ENCODE peak calls at places on chromosomes 11 and 22, in eight cellular contexts. F, B, U, A, Q, O, N and Z are unnamed samples. For H3K36me3 and H3K4me1, the result is how much of the 10 kb centered on the place peaks cover.

GRCh38 chr11:63670738-63671321 is 346 bp downstream of the ATL3 start:
- DNase-seq in F (no peak), Q (peak), B (peak), N (peak), O (peak), U (peak), A (peak), Z (no peak)

GRCh38 chr11:26948881-26949280 is 45.0 kb upstream of the FIBIN start:
- DNase-seq in O (no peak), A (no peak), B (no peak), F (no peak), Q (no peak), U (no peak), N (no peak), Z (no peak)

GRCh38 chr11:33195391-33196190 is 34.3 kb upstream of the CSTF3 start:
- DNase-seq in A (no peak), U (no peak), O (no peak), F (no peak), B (no peak), N (no peak), Q (no peak), Z (peak)

GRCh38 chr22:32967285-32968101 is 90.7 kb downstream of the SYN3 start:
- DNase-seq in F (no peak), N (no peak), U (no peak), A (no peak), O (no peak), Q (peak), B (no peak), Z (no peak)

GRCh38 chr11:31872074-31872440 is 60.9 kb upstream of the PAX6 start:
- DNase-seq in U (no peak), Q (no peak), A (no peak), F (no peak), N (no peak), O (no peak), B (no peak), Z (no peak)

GRCh38 chr11:111064118-111064517 is 181.4 kb upstream of the POU2AF2 start:
- DNase-seq in A (no peak), U (no peak), N (no peak), F (no peak), Q (no peak), O (no peak), B (no peak), Z (no peak)

GRCh38 chr11:129939510-129939909 is 44.1 kb upstream of the NFRKB start:
- DNase-seq in U (no peak), F (no peak), Q (no peak), A (no peak), O (no peak), N (no peak), B (no peak), Z (no peak)

GRCh38 chr11:132095230-132096165 is 725.1 kb downstream of the NTM start:
- DNase-seq in F (no peak), B (no peak), O (no peak), U (no peak), Q (no peak), N (no peak), A (no peak), Z (no peak)

GRCh38 chr22:28832731-28833130 is 32.4 kb upstream of the XBP1 start:
- DNase-seq in F (no peak), A (no peak), U (no peak), O (no peak), N (no peak), B (no peak), Q (no peak), Z (no peak)

GRCh38 chr11:70319694-70320093 is 49.2 kb downstream of the PPFIA1 start:
- DNase-seq in N (peak), O (no peak), U (no peak), F (no peak), Q (no peak), B (no peak), A (no peak), Z (no peak)

GRCh38 chr11:112004389-112004788 is 20.8 kb upstream of the DLAT start:
- DNase-seq in O (no peak), A (no peak), U (no peak), F (no peak), N (no peak), Q (no peak), B (no peak), Z (no peak)

GRCh38 chr22:27906241-27906640 is 12.8 kb downstream of the PITPNB start:
- DNase-seq in U (no peak), F (no peak), A (no peak), Q (no peak), N (no peak), B (no peak), O (no peak), Z (no peak)

GRCh38 chr11:9639985-9640384 is 23.9 kb upstream of the SWAP70 start:
- DNase-seq in O (no peak), N (no peak), A (no peak), U (no peak), Q (peak), F (no peak), B (no peak), Z (no peak)

GRCh38 chr22:36881504-36882245 is 20.9 kb downstream of the NCF4 start:
- DNase-seq in B (no peak), O (no peak), N (no peak), A (no peak), U (no peak), F (no peak), Q (no peak), Z (no peak)

GRCh38 chr22:50722716-50723428 is 15.1 kb upstream of the ACR start:
- DNase-seq in U (no peak), O (no peak), Q (no peak), N (no peak), F (no peak), B (no peak), A (no peak), Z (no peak)

GRCh38 chr22:22785316-22786065 is 102.1 kb upstream of the IGLL5 start:
- DNase-seq in U (no peak), B (no peak), O (no peak), N (no peak), A (no peak), F (no peak), Q (no peak), Z (no peak)

GRCh38 chr11:66619080-66619554 is 2.7 kb downstream of the RBM14 start:
- DNase-seq in N (no peak), Q (peak), O (no peak), F (no peak), A (no peak), U (no peak), B (no peak), Z (peak)

GRCh38 chr11:85784907-85785306 is 26.0 kb downstream of the SYTL2 start:
- DNase-seq in N (no peak), F (no peak), O (no peak), A (no peak), B (no peak), U (no peak), Q (no peak), Z (no peak)

GRCh38 chr11:61120099-61120864 is 18.0 kb downstream of the CD5 start:
- DNase-seq in F (no peak), Q (no peak), B (no peak), A (no peak), O (no peak), N (no peak), U (no peak), Z (no peak)

GRCh38 chr22:26508148-26508547 is 4.1 kb downstream of the TFIP11 start:
- DNase-seq in F (no peak), Q (no peak), O (no peak), A (no peak), B (no peak), U (no peak), N (no peak), Z (no peak)
- H3K36me3 ChIP-seq in F (half or more), Q (under half), O (under half), A (under half), B (under half), U (under half), N (half or more), Z (half or more)

GRCh38 chr11:48001438-48002021 is 21.2 kb downstream of the PTPRJ start:
- DNase-seq in B (no peak), F (no peak), O (no peak), N (no peak), Q (peak), A (no peak), U (no peak), Z (no peak)
- H3K4me1 ChIP-seq in B (under half), F (under half), O (half or more), N (under half), Q (under half), A (half or more), U (half or more), Z (under half)

DNA sequence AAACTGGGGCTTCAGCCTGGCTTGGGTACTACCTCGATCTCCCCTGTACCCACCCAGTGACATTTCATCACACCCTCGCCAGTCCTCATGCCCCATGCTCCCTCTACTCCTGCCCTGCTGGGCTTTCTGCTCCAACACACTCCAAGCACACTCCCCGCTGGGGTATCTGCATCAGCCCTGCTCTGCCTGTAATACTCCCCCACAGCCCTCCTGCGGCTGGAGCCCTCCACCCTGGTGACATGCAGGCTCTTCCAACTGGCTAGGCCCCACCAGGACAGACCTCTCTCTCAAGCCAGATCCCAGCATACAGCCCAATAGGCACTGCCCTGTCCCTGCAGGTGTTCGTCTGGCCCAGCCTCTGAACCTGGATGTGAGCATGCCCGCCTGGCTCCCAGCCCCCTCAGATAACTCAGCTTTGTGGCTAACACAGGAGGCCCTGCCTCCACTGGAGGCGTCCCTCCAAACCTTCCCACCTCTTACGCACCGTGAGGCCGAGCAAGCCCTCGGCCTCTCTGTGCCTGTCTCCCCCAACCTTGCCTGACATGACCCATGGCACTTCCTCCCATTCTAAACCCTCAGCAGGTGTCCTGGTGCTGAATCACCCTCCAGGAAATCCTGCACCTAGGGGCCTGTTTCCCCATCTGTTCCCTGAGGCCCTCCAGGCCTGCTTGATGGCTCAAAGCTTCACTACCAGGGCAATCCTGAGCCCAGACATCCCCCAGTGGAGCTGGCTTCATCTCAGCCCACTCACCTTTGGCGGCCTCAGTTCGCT is 33.5 kb upstream of the TXNRD2 start:
- DNase-seq in N (no peak), F (no peak), B (no peak), U (no peak), Q (no peak), O (no peak), A (no peak), Z (no peak)
- H3K4me3 ChIP-seq in N (no peak), F (no peak), B (no peak), U (no peak), Q (no peak), O (no peak), A (no peak), Z (no peak)

GRCh38 chr11:2983908-2984307 is 8.2 kb downstream of the NAP1L4 start:
- DNase-seq in F (no peak), U (no peak), O (no peak), Q (no peak), B (no peak), A (no peak), N (no peak), Z (no peak)

GRCh38 chr11:2982214-2982613 is 9.9 kb downstream of the NAP1L4 start:
- DNase-seq in F (no peak), B (no peak), U (no peak), Q (no peak), A (no peak), N (no peak), O (no peak), Z (no peak)

GRCh38 chr11:2977113-2977512 is 15.0 kb downstream of the NAP1L4 start:
- DNase-seq in F (no peak), Q (no peak), B (no peak), O (no peak), A (no peak), U (no peak), N (no peak), Z (no peak)

GRCh38 chr11:2981130-2981529 is 11.0 kb downstream of the NAP1L4 start:
- DNase-seq in Q (no peak), B (no peak), A (no peak), O (no peak), U (no peak), N (no peak), F (no peak), Z (no peak)

DNA sequence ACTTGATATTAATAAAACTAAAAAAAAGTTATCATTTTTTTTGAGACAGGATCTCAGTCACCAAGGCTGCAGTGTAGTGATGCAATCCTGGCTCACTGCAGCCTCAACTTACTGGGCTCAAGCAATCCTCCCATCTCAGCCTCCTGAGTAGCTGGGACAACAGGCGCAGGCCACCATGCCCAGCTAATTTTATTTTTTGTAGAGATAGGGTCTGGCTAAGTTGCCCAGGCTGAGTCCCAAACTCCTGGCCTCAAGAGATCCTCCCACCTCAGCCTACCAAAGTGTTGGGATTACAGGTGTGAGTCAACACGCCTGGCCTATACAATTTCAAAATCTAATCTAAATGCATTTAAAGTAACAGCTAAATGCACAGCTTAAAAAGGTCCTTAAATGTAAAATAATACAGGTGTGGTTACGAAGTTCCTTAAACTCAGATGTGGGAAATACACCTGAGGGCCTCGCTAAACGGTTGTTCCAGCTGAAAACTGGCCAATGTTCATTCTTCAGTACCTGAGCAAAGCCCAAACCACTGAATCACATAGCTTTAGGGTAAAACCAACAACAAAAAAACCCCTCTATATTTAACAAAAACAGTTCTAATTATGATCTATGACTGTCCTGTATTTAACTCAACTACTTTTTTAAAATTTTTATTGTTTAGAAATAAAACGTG is 11.8 kb downstream of the NAP1L4 start:
- DNase-seq in U (no peak), Q (no peak), B (no peak), O (no peak), A (no peak), F (no peak), N (no peak), Z (no peak)
- H3K36me3 ChIP-seq in U (under half), Q (under half), B (under half), O (under half), A (under half), F (half or more), N (under half), Z (half or more)